ENCODE peak calls at places on chromosomes 16 and 17, in four cellular contexts. One of them, this sample, is unnamed.

GRCh38 chr16:1612320-1613111 is at the start of gene CRAMP1:
- DNase-seq in GM12892: no peak
- DNase-seq in transverse colon: peak
- DNase-seq in H1: no peak
- DNase-seq in this sample: no peak

GRCh38 chr16:73418746-73419145 is 370.8 kb upstream of the ZFHX3 start:
- DNase-seq in GM12892: no peak
- DNase-seq in transverse colon: no peak
- DNase-seq in H1: no peak
- DNase-seq in this sample: no peak

GRCh38 chr17:5282639-5283217 is 644 bp downstream of the RABEP1 start:
- DNase-seq in GM12892: peak
- DNase-seq in transverse colon: peak
- DNase-seq in H1: no peak
- DNase-seq in this sample: no peak

GRCh38 chr17:74145756-74146155 is 57.7 kb upstream of the RPL38 start:
- DNase-seq in GM12892: no peak
- DNase-seq in transverse colon: no peak
- DNase-seq in H1: no peak
- DNase-seq in this sample: peak

GRCh38 chr16:22670551-22670970 is 143.4 kb upstream of the HS3ST2 start:
- DNase-seq in GM12892: peak
- DNase-seq in transverse colon: no peak
- DNase-seq in H1: peak
- DNase-seq in this sample: no peak

GRCh38 chr17:61307905-61308886 is 91.4 kb upstream of the TBX2 start:
- DNase-seq in GM12892: no peak
- DNase-seq in transverse colon: no peak
- DNase-seq in H1: no peak
- DNase-seq in this sample: no peak

GRCh38 chr16:3434373-3434772 is 8.9 kb downstream of the ZNF597 start:
- DNase-seq in GM12892: no peak
- DNase-seq in transverse colon: no peak
- DNase-seq in H1: no peak
- DNase-seq in this sample: no peak

GRCh38 chr17:68182940-68183551 is 64.8 kb upstream of the AMZ2 start:
- DNase-seq in GM12892: no peak
- DNase-seq in transverse colon: peak
- DNase-seq in H1: no peak
- DNase-seq in this sample: no peak

GRCh38 chr17:51091635-51092034 is 29.0 kb downstream of the SPAG9 start:
- DNase-seq in GM12892: no peak
- DNase-seq in transverse colon: no peak
- DNase-seq in H1: no peak
- DNase-seq in this sample: no peak

GRCh38 chr16:58116046-58116445 is 13.1 kb downstream of the CFAP20 start:
- DNase-seq in GM12892: no peak
- DNase-seq in transverse colon: no peak
- DNase-seq in H1: no peak
- DNase-seq in this sample: no peak

GRCh38 chr16:19926449-19927390 is 42.1 kb upstream of the GPRC5B start:
- DNase-seq in GM12892: no peak
- DNase-seq in transverse colon: no peak
- DNase-seq in H1: no peak
- DNase-seq in this sample: no peak

GRCh38 chr17:1720856-1721386 is 3.6 kb upstream of the WDR81 start:
- DNase-seq in GM12892: no peak
- DNase-seq in transverse colon: peak
- DNase-seq in H1: no peak
- DNase-seq in this sample: no peak

GRCh38 chr17:29697371-29697770 is 74.7 kb upstream of the CORO6 start:
- DNase-seq in GM12892: no peak
- DNase-seq in transverse colon: no peak
- DNase-seq in H1: no peak
- DNase-seq in this sample: no peak

GRCh38 chr17:57034807-57035754 is 50.0 kb upstream of the AKAP1 start:
- DNase-seq in GM12892: no peak
- DNase-seq in transverse colon: peak
- DNase-seq in H1: no peak
- DNase-seq in this sample: no peak

GRCh38 chr17:57033296-57033695 is 51.8 kb upstream of the AKAP1 start:
- DNase-seq in GM12892: no peak
- DNase-seq in transverse colon: no peak
- DNase-seq in H1: no peak
- DNase-seq in this sample: no peak

GRCh38 chr17:57038486-57038885 is 46.6 kb upstream of the AKAP1 start:
- DNase-seq in GM12892: no peak
- DNase-seq in transverse colon: no peak
- DNase-seq in H1: no peak
- DNase-seq in this sample: no peak

GRCh38 chr17:57037401-57037800 is 47.6 kb upstream of the AKAP1 start:
- DNase-seq in GM12892: no peak
- DNase-seq in transverse colon: no peak
- DNase-seq in H1: no peak
- DNase-seq in this sample: no peak

GRCh38 chr17:57035971-57036481 is 49.0 kb upstream of the AKAP1 start:
- DNase-seq in GM12892: no peak
- DNase-seq in transverse colon: peak
- DNase-seq in H1: no peak
- DNase-seq in this sample: no peak
- TF ChIP-seq POLR2AphosphoS5 in GM12892: no peak
- TF ChIP-seq POLR2AphosphoS5 in transverse colon: no peak
- TF ChIP-seq POLR2AphosphoS5 in H1: no peak
- TF ChIP-seq POLR2AphosphoS5 in this sample: no peak

DNA sequence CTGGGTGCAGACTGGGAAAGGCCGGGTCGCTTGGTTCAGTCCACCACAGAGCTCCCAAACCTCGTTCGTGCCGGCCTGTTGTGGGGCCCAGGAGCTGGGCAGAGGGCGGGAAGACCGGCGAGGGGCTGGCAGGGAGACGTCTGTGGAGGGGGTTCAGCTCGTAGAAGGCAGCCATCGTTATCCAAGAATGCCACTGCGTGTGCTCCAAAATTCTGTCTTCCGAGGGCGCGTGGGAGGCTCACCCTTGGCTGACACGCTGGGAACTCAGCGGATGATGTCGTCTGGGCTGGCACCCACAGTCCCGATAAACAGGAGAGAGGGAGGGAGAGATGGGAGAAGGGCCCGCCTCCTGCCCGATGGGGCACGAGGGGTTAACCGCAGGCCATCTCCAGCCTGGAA is 103.1 kb downstream of the FOXL1 start:
- DNase-seq in GM12892: no peak
- DNase-seq in transverse colon: no peak
- DNase-seq in H1: no peak
- DNase-seq in this sample: no peak
- TF ChIP-seq POLR2AphosphoS5 in GM12892: no peak
- TF ChIP-seq POLR2AphosphoS5 in transverse colon: no peak
- TF ChIP-seq POLR2AphosphoS5 in H1: no peak
- TF ChIP-seq POLR2AphosphoS5 in this sample: no peak

GRCh38 chr16:84548971-84549844 is 44.7 kb upstream of the MEAK7 start:
- DNase-seq in GM12892: no peak
- DNase-seq in transverse colon: no peak
- DNase-seq in H1: no peak
- DNase-seq in this sample: no peak

GRCh38 chr16:84547539-84548058 is 43.1 kb upstream of the MEAK7 start:
- DNase-seq in GM12892: no peak
- DNase-seq in transverse colon: no peak
- DNase-seq in H1: no peak
- DNase-seq in this sample: no peak

GRCh38 chr16:84552135-84552534 is 47.7 kb upstream of the MEAK7 start:
- DNase-seq in GM12892: no peak
- DNase-seq in transverse colon: no peak
- DNase-seq in H1: no peak
- DNase-seq in this sample: no peak

GRCh38 chr16:84548508-84548907 is 44.0 kb upstream of the MEAK7 start:
- DNase-seq in GM12892: no peak
- DNase-seq in transverse colon: no peak
- DNase-seq in H1: no peak
- DNase-seq in this sample: no peak

DNA sequence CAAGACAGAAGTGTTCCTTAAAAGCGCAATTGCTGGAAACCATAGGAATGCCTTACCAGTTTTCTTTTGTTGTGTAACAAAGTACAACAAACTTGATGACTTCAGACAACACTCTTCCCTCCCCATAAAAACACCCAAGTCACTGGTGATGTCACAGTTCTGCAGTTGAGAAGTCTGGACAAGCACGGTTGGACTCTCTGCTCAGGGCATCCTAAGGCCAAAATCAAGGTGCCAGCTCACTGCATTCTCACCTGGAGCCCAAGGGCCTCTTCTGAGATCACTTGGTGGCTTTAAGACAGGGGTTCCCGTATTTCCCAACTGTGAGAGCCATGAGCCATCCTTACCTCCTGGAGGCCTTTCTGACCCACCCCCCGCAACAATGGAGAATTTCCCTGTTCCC is 45.6 kb upstream of the MEAK7 start:
- DNase-seq in GM12892: no peak
- DNase-seq in transverse colon: no peak
- DNase-seq in H1: no peak
- DNase-seq in this sample: no peak
- TF ChIP-seq POLR2AphosphoS5 in GM12892: no peak
- TF ChIP-seq POLR2AphosphoS5 in transverse colon: no peak
- TF ChIP-seq POLR2AphosphoS5 in H1: no peak
- TF ChIP-seq POLR2AphosphoS5 in this sample: no peak

DNA sequence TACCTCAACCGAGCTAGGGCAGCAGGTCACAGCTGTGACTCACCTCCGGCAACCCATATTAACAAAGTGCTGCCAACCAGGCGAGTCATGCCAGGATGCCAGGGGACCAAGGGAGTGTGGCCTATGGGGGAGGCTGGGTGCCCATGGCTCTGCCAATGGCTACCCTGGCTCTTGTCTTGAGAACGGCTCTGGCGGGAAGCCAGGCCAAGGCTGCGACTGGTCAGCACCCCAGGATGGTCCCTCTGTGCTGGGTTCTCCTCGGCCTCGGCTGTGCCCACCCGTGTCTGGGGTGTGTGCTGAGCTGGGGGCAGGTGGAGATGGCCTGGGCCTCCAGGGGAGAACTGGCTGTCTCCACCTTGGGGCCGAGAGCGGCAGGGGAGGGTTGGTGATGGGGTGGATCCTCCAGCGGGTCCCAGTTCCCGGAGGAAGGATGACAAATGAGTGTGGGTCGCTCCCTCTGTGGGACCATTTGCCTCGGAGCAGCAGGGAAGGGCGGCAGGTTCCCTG is 75.9 kb downstream of the MRC2 start:
- DNase-seq in GM12892: no peak
- DNase-seq in transverse colon: no peak
- DNase-seq in H1: no peak
- DNase-seq in this sample: peak
- TF ChIP-seq POLR2AphosphoS5 in GM12892: no peak
- TF ChIP-seq POLR2AphosphoS5 in transverse colon: no peak
- TF ChIP-seq POLR2AphosphoS5 in H1: no peak
- TF ChIP-seq POLR2AphosphoS5 in this sample: no peak

GRCh38 chr16:16141141-16141540 is 82.2 kb downstream of the ABCC6 start:
- DNase-seq in GM12892: no peak
- DNase-seq in transverse colon: no peak
- DNase-seq in H1: no peak
- DNase-seq in this sample: no peak
- TF ChIP-seq POLR2AphosphoS5 in GM12892: no peak
- TF ChIP-seq POLR2AphosphoS5 in transverse colon: no peak
- TF ChIP-seq POLR2AphosphoS5 in H1: no peak
- TF ChIP-seq POLR2AphosphoS5 in this sample: no peak

DNA sequence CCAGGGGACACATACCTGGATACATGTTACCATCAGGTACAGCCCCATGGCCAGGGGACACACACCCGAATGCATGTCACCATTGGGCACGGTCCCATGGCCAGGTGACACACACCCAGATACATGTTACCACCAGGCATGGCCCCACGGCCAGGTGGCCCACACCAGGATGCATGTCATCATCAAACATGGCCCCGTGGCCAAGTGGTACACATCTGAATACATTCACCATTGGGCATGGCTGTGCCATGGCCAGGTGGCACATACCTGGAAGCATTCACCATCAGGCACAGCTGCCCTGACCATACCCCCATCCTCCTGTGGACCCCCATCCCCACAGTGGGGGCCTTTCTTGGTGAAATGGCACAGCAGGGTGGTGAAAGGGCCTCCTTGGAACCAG is 97.6 kb downstream of the RBFOX3 start:
- DNase-seq in GM12892: no peak
- DNase-seq in transverse colon: no peak
- DNase-seq in H1: no peak
- DNase-seq in this sample: no peak
- TF ChIP-seq POLR2AphosphoS5 in GM12892: no peak
- TF ChIP-seq POLR2AphosphoS5 in transverse colon: no peak
- TF ChIP-seq POLR2AphosphoS5 in H1: no peak
- TF ChIP-seq POLR2AphosphoS5 in this sample: no peak

GRCh38 chr16:9091867-9092281 is 430 bp downstream of the HAPSTR1 start:
- DNase-seq in GM12892: peak
- DNase-seq in transverse colon: peak
- DNase-seq in H1: no peak
- DNase-seq in this sample: no peak

GRCh38 chr16:9094008-9094846 is 2.8 kb downstream of the HAPSTR1 start:
- DNase-seq in GM12892: no peak
- DNase-seq in transverse colon: no peak
- DNase-seq in H1: no peak
- DNase-seq in this sample: no peak

GRCh38 chr16:9092282-9092962 is 978 bp downstream of the HAPSTR1 start:
- DNase-seq in GM12892: peak
- DNase-seq in transverse colon: peak
- DNase-seq in H1: no peak
- DNase-seq in this sample: peak

GRCh38 chr16:9090960-9091866 is at the start of gene HAPSTR1:
- DNase-seq in GM12892: peak
- DNase-seq in transverse colon: peak
- DNase-seq in H1: peak
- DNase-seq in this sample: peak

GRCh38 chr16:9092963-9093477 is 1.6 kb downstream of the HAPSTR1 start:
- DNase-seq in GM12892: no peak
- DNase-seq in transverse colon: peak
- DNase-seq in H1: no peak
- DNase-seq in this sample: no peak
- TF ChIP-seq POLR2AphosphoS5 in GM12892: no peak
- TF ChIP-seq POLR2AphosphoS5 in transverse colon: no peak
- TF ChIP-seq POLR2AphosphoS5 in H1: peak
- TF ChIP-seq POLR2AphosphoS5 in this sample: no peak

DNA sequence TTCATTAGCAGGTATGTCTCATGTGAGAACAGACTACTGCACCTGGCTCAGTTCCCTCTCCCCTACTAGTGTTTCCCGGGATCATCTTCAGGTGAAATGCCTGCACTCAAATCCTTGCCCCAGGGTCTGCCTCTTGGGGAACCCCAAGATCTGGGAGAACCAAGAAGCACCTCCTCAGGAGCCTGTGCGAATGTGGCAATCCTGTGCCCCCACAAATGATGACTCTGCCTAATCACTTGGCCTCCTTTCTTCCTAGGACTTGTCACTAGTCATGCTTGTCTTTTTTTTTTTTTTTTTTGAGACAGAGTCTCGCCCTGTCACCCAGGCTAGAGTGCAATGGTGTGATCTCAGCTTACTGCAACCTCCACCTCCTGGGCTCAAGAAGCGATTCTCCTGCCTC is 21.7 kb downstream of the ADAD2 start:
- DNase-seq in GM12892: no peak
- DNase-seq in transverse colon: no peak
- DNase-seq in H1: no peak
- DNase-seq in this sample: no peak
- TF ChIP-seq POLR2AphosphoS5 in GM12892: no peak
- TF ChIP-seq POLR2AphosphoS5 in transverse colon: no peak
- TF ChIP-seq POLR2AphosphoS5 in H1: no peak
- TF ChIP-seq POLR2AphosphoS5 in this sample: no peak

GRCh38 chr17:17823433-17824118 is 13.2 kb downstream of the SREBF1 start:
- DNase-seq in GM12892: peak
- DNase-seq in transverse colon: peak
- DNase-seq in H1: no peak
- DNase-seq in this sample: peak
- TF ChIP-seq POLR2AphosphoS5 in GM12892: no peak
- TF ChIP-seq POLR2AphosphoS5 in transverse colon: peak
- TF ChIP-seq POLR2AphosphoS5 in H1: no peak
- TF ChIP-seq POLR2AphosphoS5 in this sample: peak